ENCODE peak calls at places on chromosomes 3 and 15, in ten cellular contexts. One of them, this sample, is unnamed.
A peak's percentile ranks its signal among the peaks of the same experiment; 100 is the strongest.

GRCh38 chr15:78195735-78196201 is 38.6 kb downstream of the ACSBG1 start:
- DNase-seq in A172: no peak
- DNase-seq in SHP77: no peak
- DNase-seq in pancreas: peak; percentile 15
- DNase-seq in Calu3: peak; percentile 72
- DNase-seq in stimulated activated CD4-positive, alpha-beta T cell treated with anti-CD3 and anti-CD28 coated beads, Interleukin-12 subunit alpha, Interleukin-12 subunit beta, amount 100 ng/mL, for 48 hours: peak; percentile 25
- DNase-seq in choroid plexus epithelial cell: peak; percentile 35
- DNase-seq in posterior cingulate gyrus: no peak
- DNase-seq in naive B cell: peak; percentile 54
- DNase-seq in OCI-LY7: peak; percentile 65
- DNase-seq in this sample: peak; percentile 32

GRCh38 chr3:128383316-128384235 is 83.1 kb downstream of the DNAJB8 start:
- DNase-seq in pancreas: peak; percentile 85
- DNase-seq in posterior cingulate gyrus: no peak
- DNase-seq in choroid plexus epithelial cell: peak; percentile 26
- DNase-seq in naive B cell: no peak
- DNase-seq in stimulated activated CD4-positive, alpha-beta T cell treated with anti-CD3 and anti-CD28 coated beads, Interleukin-12 subunit alpha, Interleukin-12 subunit beta, amount 100 ng/mL, for 48 hours: peak; percentile 56
- DNase-seq in OCI-LY7: no peak
- DNase-seq in A172: peak; percentile 84
- DNase-seq in SHP77: peak; percentile 45
- DNase-seq in Calu3: peak; percentile 99
- DNase-seq in this sample: peak; percentile 91

GRCh38 chr15:78726870-78727551 is 84.3 kb downstream of the ADAMTS7 start:
- DNase-seq in posterior cingulate gyrus: no peak
- DNase-seq in SHP77: peak; percentile 68
- DNase-seq in naive B cell: no peak
- DNase-seq in pancreas: no peak
- DNase-seq in choroid plexus epithelial cell: no peak
- DNase-seq in OCI-LY7: peak; percentile 78
- DNase-seq in A172: peak; percentile 76
- DNase-seq in stimulated activated CD4-positive, alpha-beta T cell treated with anti-CD3 and anti-CD28 coated beads, Interleukin-12 subunit alpha, Interleukin-12 subunit beta, amount 100 ng/mL, for 48 hours: no peak
- DNase-seq in Calu3: peak; percentile 64
- DNase-seq in this sample: no peak

GRCh38 chr15:88918738-88919137 is 5.6 kb upstream of the MFGE8 start:
- DNase-seq in pancreas: no peak
- DNase-seq in SHP77: no peak
- DNase-seq in A172: peak; percentile 99
- DNase-seq in posterior cingulate gyrus: no peak
- DNase-seq in choroid plexus epithelial cell: peak; percentile 99
- DNase-seq in naive B cell: no peak
- DNase-seq in stimulated activated CD4-positive, alpha-beta T cell treated with anti-CD3 and anti-CD28 coated beads, Interleukin-12 subunit alpha, Interleukin-12 subunit beta, amount 100 ng/mL, for 48 hours: peak; percentile 44
- DNase-seq in OCI-LY7: no peak
- DNase-seq in Calu3: peak; percentile 82
- DNase-seq in this sample: peak; percentile 97

GRCh38 chr3:192817053-192817452 is 89.7 kb upstream of the FGF12 start:
- DNase-seq in Calu3: no peak
- DNase-seq in A172: peak; percentile 69
- DNase-seq in posterior cingulate gyrus: no peak
- DNase-seq in OCI-LY7: no peak
- DNase-seq in pancreas: no peak
- DNase-seq in choroid plexus epithelial cell: peak; percentile 75
- DNase-seq in SHP77: no peak
- DNase-seq in stimulated activated CD4-positive, alpha-beta T cell treated with anti-CD3 and anti-CD28 coated beads, Interleukin-12 subunit alpha, Interleukin-12 subunit beta, amount 100 ng/mL, for 48 hours: no peak
- DNase-seq in naive B cell: no peak
- DNase-seq in this sample: peak; percentile 27

GRCh38 chr3:34924961-34925360 is 714.4 kb upstream of the ARPP21 start:
- DNase-seq in Calu3: no peak
- DNase-seq in OCI-LY7: no peak
- DNase-seq in stimulated activated CD4-positive, alpha-beta T cell treated with anti-CD3 and anti-CD28 coated beads, Interleukin-12 subunit alpha, Interleukin-12 subunit beta, amount 100 ng/mL, for 48 hours: no peak
- DNase-seq in A172: no peak
- DNase-seq in naive B cell: no peak
- DNase-seq in SHP77: no peak
- DNase-seq in posterior cingulate gyrus: no peak
- DNase-seq in pancreas: no peak
- DNase-seq in choroid plexus epithelial cell: no peak
- DNase-seq in this sample: no peak

GRCh38 chr3:150038830-150039229 is 68.1 kb upstream of the PFN2 start:
- DNase-seq in stimulated activated CD4-positive, alpha-beta T cell treated with anti-CD3 and anti-CD28 coated beads, Interleukin-12 subunit alpha, Interleukin-12 subunit beta, amount 100 ng/mL, for 48 hours: no peak
- DNase-seq in naive B cell: no peak
- DNase-seq in posterior cingulate gyrus: no peak
- DNase-seq in choroid plexus epithelial cell: peak; percentile 13
- DNase-seq in Calu3: no peak
- DNase-seq in pancreas: no peak
- DNase-seq in OCI-LY7: no peak
- DNase-seq in A172: peak; percentile 38
- DNase-seq in SHP77: no peak
- DNase-seq in this sample: no peak

GRCh38 chr3:120177151-120177550 is 82.9 kb upstream of the GSK3B start:
- DNase-seq in SHP77: peak; percentile 43
- DNase-seq in choroid plexus epithelial cell: peak; percentile 77
- DNase-seq in naive B cell: no peak
- DNase-seq in A172: peak; percentile 96
- DNase-seq in OCI-LY7: no peak
- DNase-seq in Calu3: peak; percentile 43
- DNase-seq in stimulated activated CD4-positive, alpha-beta T cell treated with anti-CD3 and anti-CD28 coated beads, Interleukin-12 subunit alpha, Interleukin-12 subunit beta, amount 100 ng/mL, for 48 hours: no peak
- DNase-seq in posterior cingulate gyrus: no peak
- DNase-seq in pancreas: peak; percentile 20
- DNase-seq in this sample: peak; percentile 86

GRCh38 chr3:152236741-152237140 is 32.0 kb upstream of the MBNL1 start:
- DNase-seq in SHP77: no peak
- DNase-seq in choroid plexus epithelial cell: no peak
- DNase-seq in naive B cell: peak; percentile 37
- DNase-seq in OCI-LY7: no peak
- DNase-seq in pancreas: no peak
- DNase-seq in stimulated activated CD4-positive, alpha-beta T cell treated with anti-CD3 and anti-CD28 coated beads, Interleukin-12 subunit alpha, Interleukin-12 subunit beta, amount 100 ng/mL, for 48 hours: no peak
- DNase-seq in posterior cingulate gyrus: no peak
- DNase-seq in A172: peak; percentile 23
- DNase-seq in Calu3: no peak
- DNase-seq in this sample: peak; percentile 12

GRCh38 chr15:50353251-50353998 is 1.6 kb downstream of the GABPB1 start:
- DNase-seq in A172: peak; percentile 27
- DNase-seq in choroid plexus epithelial cell: peak; percentile 94
- DNase-seq in Calu3: no peak
- DNase-seq in naive B cell: peak; percentile 61
- DNase-seq in OCI-LY7: peak; percentile 40
- DNase-seq in SHP77: no peak
- DNase-seq in pancreas: no peak
- DNase-seq in posterior cingulate gyrus: no peak
- DNase-seq in stimulated activated CD4-positive, alpha-beta T cell treated with anti-CD3 and anti-CD28 coated beads, Interleukin-12 subunit alpha, Interleukin-12 subunit beta, amount 100 ng/mL, for 48 hours: no peak
- DNase-seq in this sample: peak; percentile 61

GRCh38 chr15:74826372-74826819 is at the start of gene CPLX3:
- DNase-seq in stimulated activated CD4-positive, alpha-beta T cell treated with anti-CD3 and anti-CD28 coated beads, Interleukin-12 subunit alpha, Interleukin-12 subunit beta, amount 100 ng/mL, for 48 hours: no peak
- DNase-seq in OCI-LY7: no peak
- DNase-seq in Calu3: peak; percentile 50
- DNase-seq in pancreas: no peak
- DNase-seq in A172: no peak
- DNase-seq in SHP77: no peak
- DNase-seq in choroid plexus epithelial cell: peak; percentile 6
- DNase-seq in naive B cell: peak; percentile 37
- DNase-seq in posterior cingulate gyrus: no peak
- DNase-seq in this sample: peak; percentile 59

GRCh38 chr3:128726691-128727031 is 678 bp downstream of the RAB7A start:
- DNase-seq in Calu3: peak; percentile 53
- DNase-seq in posterior cingulate gyrus: peak; percentile 33
- DNase-seq in choroid plexus epithelial cell: peak; percentile 79
- DNase-seq in naive B cell: no peak
- DNase-seq in pancreas: peak; percentile 61
- DNase-seq in stimulated activated CD4-positive, alpha-beta T cell treated with anti-CD3 and anti-CD28 coated beads, Interleukin-12 subunit alpha, Interleukin-12 subunit beta, amount 100 ng/mL, for 48 hours: peak; percentile 36
- DNase-seq in A172: peak; percentile 37
- DNase-seq in OCI-LY7: peak; percentile 34
- DNase-seq in SHP77: no peak
- DNase-seq in this sample: peak; percentile 68

GRCh38 chr3:125006190-125006855 is 49.5 kb downstream of the HEG1 start:
- DNase-seq in Calu3: no peak
- DNase-seq in pancreas: no peak
- DNase-seq in OCI-LY7: no peak
- DNase-seq in posterior cingulate gyrus: no peak
- DNase-seq in choroid plexus epithelial cell: peak; percentile 59
- DNase-seq in stimulated activated CD4-positive, alpha-beta T cell treated with anti-CD3 and anti-CD28 coated beads, Interleukin-12 subunit alpha, Interleukin-12 subunit beta, amount 100 ng/mL, for 48 hours: no peak
- DNase-seq in naive B cell: no peak
- DNase-seq in A172: no peak
- DNase-seq in SHP77: no peak
- DNase-seq in this sample: peak; percentile 29

GRCh38 chr3:134798681-134799311 is 3.7 kb downstream of the EPHB1 start:
- DNase-seq in pancreas: no peak
- DNase-seq in stimulated activated CD4-positive, alpha-beta T cell treated with anti-CD3 and anti-CD28 coated beads, Interleukin-12 subunit alpha, Interleukin-12 subunit beta, amount 100 ng/mL, for 48 hours: no peak
- DNase-seq in posterior cingulate gyrus: no peak
- DNase-seq in SHP77: no peak
- DNase-seq in Calu3: no peak
- DNase-seq in A172: no peak
- DNase-seq in OCI-LY7: no peak
- DNase-seq in naive B cell: no peak
- DNase-seq in choroid plexus epithelial cell: no peak
- DNase-seq in this sample: no peak